ENCODE peak calls at places on chromosomes 12 and 14, in four cellular contexts. U is K562, E is SK-N-SH, I is WTC11. J is an unnamed sample.

GRCh38 chr14:69501362-69501964 is 16.9 kb downstream of the PLEKHD1 start:
- DNase-seq in U (no peak), E (peak), I (no peak), J (no peak)

GRCh38 chr12:74906224-74906623 is 303.4 kb downstream of the KCNC2 start:
- DNase-seq in U (no peak), E (no peak), I (no peak), J (no peak)

GRCh38 chr12:28827841-28828240 is 321.2 kb upstream of the FAR2 start:
- DNase-seq in U (no peak), E (no peak), I (no peak), J (no peak)

GRCh38 chr12:14907953-14908352 is 22.3 kb upstream of the MGP start:
- DNase-seq in U (no peak), E (no peak), I (no peak), J (no peak)

GRCh38 chr14:93984070-93984469 is 7.7 kb upstream of the ASB2 start:
- DNase-seq in U (no peak), E (no peak), I (no peak), J (no peak)

GRCh38 chr12:93448796-93449195 is 7.0 kb upstream of the UBE2N start:
- DNase-seq in U (no peak), E (no peak), I (no peak), J (no peak)

GRCh38 chr14:63747836-63748235 is 20.0 kb upstream of the SGPP1 start:
- DNase-seq in U (no peak), E (no peak), I (no peak), J (no peak)

GRCh38 chr12:11545438-11546330 is 103.8 kb upstream of the ETV6 start:
- DNase-seq in U (no peak), E (peak), I (no peak), J (peak)

GRCh38 chr14:64945431-64945830 is 2.9 kb upstream of the GPX2 start:
- DNase-seq in U (no peak), E (no peak), I (no peak), J (no peak)

GRCh38 chr12:112327209-112327930 is 54.9 kb downstream of the HECTD4 start:
- DNase-seq in U (no peak), E (no peak), I (no peak), J (no peak)

GRCh38 chr14:34872822-34873590 is 2.2 kb downstream of the BAZ1A start:
- DNase-seq in U (no peak), E (no peak), I (no peak), J (no peak)

GRCh38 chr14:92880851-92881250 is 42.1 kb upstream of the CHGA start:
- DNase-seq in U (no peak), E (peak), I (peak), J (no peak)

GRCh38 chr12:21631367-21631766 is 26.3 kb downstream of the LDHB start:
- DNase-seq in U (no peak), E (no peak), I (no peak), J (no peak)

GRCh38 chr12:118052324-118053070 is 8.5 kb downstream of the WSB2 start:
- DNase-seq in U (no peak), E (no peak), I (no peak), J (no peak)

GRCh38 chr12:14961466-14962155 is at the start of gene ARHGDIB:
- DNase-seq in U (no peak), E (no peak), I (no peak), J (peak)

GRCh38 chr12:26121841-26122680 is 2.8 kb downstream of the BHLHE41 start:
- DNase-seq in U (peak), E (peak), I (peak), J (no peak)

GRCh38 chr12:50734409-50735263 is 29.3 kb upstream of the ATF1 start:
- DNase-seq in U (peak), E (peak), I (peak), J (no peak)

GRCh38 chr12:120596901-120597300 is 15.7 kb upstream of the POP5 start:
- DNase-seq in U (no peak), E (no peak), I (no peak), J (no peak)

GRCh38 chr14:57692671-57693070 is 173.2 kb downstream of the SLC35F4 start:
- DNase-seq in U (peak), E (peak), I (no peak), J (no peak)

GRCh38 chr12:1836241-1836803 is 16.0 kb downstream of the LRTM2 start:
- DNase-seq in U (no peak), E (peak), I (no peak), J (no peak)

GRCh38 chr12:12901158-12901791 is 9.9 kb downstream of the GPRC5A start:
- DNase-seq in U (no peak), E (no peak), I (no peak), J (no peak)
- TF ChIP-seq USF1 in U (no peak), E (peak), I (no peak), J (no peak)

GRCh38 chr12:79326225-79326624 is 364.5 kb downstream of the PAWR start:
- DNase-seq in U (no peak), E (no peak), I (no peak), J (no peak)
- TF ChIP-seq USF1 in U (no peak), E (no peak), I (no peak), J (no peak)

GRCh38 chr12:79119796-79120195 is 255.2 kb downstream of the SYT1 start:
- DNase-seq in U (no peak), E (no peak), I (peak), J (no peak)
- TF ChIP-seq USF1 in U (no peak), E (no peak), I (no peak), J (no peak)

GRCh38 chr12:38527631-38528030 is 211.1 kb downstream of the ALG10B start:
- DNase-seq in U (no peak), E (no peak), I (no peak), J (no peak)

GRCh38 chr12:38528527-38528926 is 212.0 kb downstream of the ALG10B start:
- DNase-seq in U (no peak), E (no peak), I (no peak), J (no peak)

GRCh38 chr12:38523920-38524319 is 207.3 kb downstream of the ALG10B start:
- DNase-seq in U (no peak), E (no peak), I (no peak), J (no peak)
- TF ChIP-seq USF1 in U (no peak), E (no peak), I (no peak), J (no peak)

DNA sequence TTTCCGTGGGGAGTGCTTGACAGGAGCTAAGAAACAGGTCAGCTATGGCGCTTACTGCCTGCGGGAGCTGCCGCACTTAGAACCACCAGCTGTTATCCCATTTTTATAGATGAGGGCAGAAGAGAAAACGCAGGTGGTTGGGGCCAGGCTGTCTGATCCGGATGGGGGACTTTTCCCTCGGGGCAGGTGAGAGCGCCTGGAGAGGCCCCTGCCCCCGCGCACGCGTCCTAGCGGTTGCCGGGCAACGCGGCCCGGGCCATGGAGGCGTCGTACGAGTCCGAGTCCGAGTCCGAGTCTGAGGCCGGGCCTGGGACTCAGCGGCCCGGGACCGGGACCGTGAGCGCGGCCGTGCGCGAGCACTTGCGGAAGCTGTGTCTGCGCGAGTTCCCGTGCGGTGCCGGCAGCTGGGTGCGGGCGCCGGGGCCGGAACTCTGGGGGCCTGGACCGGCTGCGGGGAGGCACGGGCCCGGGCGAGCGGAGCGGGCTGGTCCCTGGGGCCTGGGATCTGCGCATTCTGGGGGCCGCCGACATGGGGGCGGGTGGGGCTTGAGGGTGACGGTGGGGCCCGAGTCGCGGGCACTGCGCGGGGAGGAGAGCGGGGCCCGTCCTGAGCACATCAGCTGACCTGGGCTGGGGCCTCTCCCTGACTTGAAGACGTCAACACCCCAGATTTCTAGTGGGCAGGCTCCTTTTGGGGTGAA is at the start of gene LRRC43:
- DNase-seq in U (no peak), E (peak), I (peak), J (no peak)
- TF ChIP-seq USF1 in U (no peak), E (no peak), I (no peak), J (no peak)